ENCODE peak calls at places on chromosomes 7 and 10, in four cellular contexts. N is GM23248, M is iris pigment epithelial cell, L is 8988T. C is an unnamed sample.

GRCh38 chr7:152986369-152986768 is 226.8 kb downstream of the ACTR3B start:
- DNase-seq in N (no peak), M (no peak), L (no peak), C (peak)

GRCh38 chr10:48634198-48634983 is 29.5 kb upstream of the ARHGAP22 start:
- DNase-seq in M (peak), L (no peak), N (peak), C (no peak)

GRCh38 chr7:132203021-132203420 is 373.2 kb downstream of the PLXNA4 start:
- DNase-seq in N (no peak), M (no peak), L (no peak), C (no peak)

GRCh38 chr10:115092555-115093285 is 445 bp upstream of the ATRNL1 start:
- DNase-seq in L (peak), N (peak), M (peak), C (peak)

GRCh38 chr10:87038786-87039185 is 18.7 kb downstream of the FAM25A start:
- DNase-seq in N (peak), M (no peak), L (no peak), C (peak)

GRCh38 chr10:23656735-23657134 is 217.9 kb downstream of the OTUD1 start:
- DNase-seq in N (peak), L (no peak), M (peak), C (peak)

GRCh38 chr10:72727128-72727527 is 35.2 kb downstream of the MCU start:
- DNase-seq in L (no peak), N (peak), M (peak), C (no peak)

GRCh38 chr10:74047304-74047703 is 49.4 kb downstream of the VCL start:
- DNase-seq in N (peak), M (peak), L (no peak), C (no peak)

GRCh38 chr10:4820804-4821401 is 5.1 kb upstream of the AKR1E2 start:
- DNase-seq in N (no peak), L (no peak), M (no peak), C (no peak)

GRCh38 chr10:122495406-122496340 is 34.3 kb downstream of the HTRA1 start:
- DNase-seq in M (peak), N (peak), L (no peak), C (peak)

GRCh38 chr7:27180431-27181175 is 4.4 kb downstream of the HOXA11 start:
- DNase-seq in L (no peak), N (no peak), M (no peak), C (no peak)

GRCh38 chr10:43851030-43851429 is 202.3 kb upstream of the ZNF32 start:
- DNase-seq in M (no peak), N (no peak), L (no peak), C (no peak)

GRCh38 chr10:15744217-15744865 is 24.6 kb upstream of the ITGA8 start:
- DNase-seq in N (peak), M (peak), L (no peak), C (peak)

GRCh38 chr10:71150811-71151210 is 61.6 kb upstream of the UNC5B start:
- DNase-seq in L (no peak), N (no peak), M (no peak), C (no peak)

GRCh38 chr10:78457804-78458483 is 424.3 kb downstream of the RPS24 start:
- DNase-seq in L (no peak), N (peak), M (peak), C (no peak)

GRCh38 chr10:12971001-12971788 is 30.3 kb downstream of the CCDC3 start:
- DNase-seq in M (no peak), L (no peak), N (no peak), C (no peak)

GRCh38 chr10:6050801-6051445 is 11.2 kb downstream of the IL2RA start:
- DNase-seq in N (peak), M (peak), L (peak), C (no peak)

GRCh38 chr7:45662540-45663166 is 88.5 kb downstream of the ADCY1 start:
- DNase-seq in M (no peak), L (no peak), N (no peak), C (no peak)

GRCh38 chr7:139989366-139990141 is 73.2 kb downstream of the PARP12 start:
- DNase-seq in N (no peak), L (no peak), M (no peak), C (no peak)

GRCh38 chr7:4700577-4701235 is 18.6 kb downstream of the FOXK1 start:
- DNase-seq in M (peak), L (no peak), N (peak), C (peak)

GRCh38 chr7:42137431-42137830 is 99.6 kb downstream of the GLI3 start:
- DNase-seq in M (no peak), N (no peak), L (no peak), C (no peak)

GRCh38 chr10:127195041-127195506 is 1.3 kb downstream of the INSYN2A start:
- DNase-seq in N (peak), M (peak), L (no peak), C (peak)

GRCh38 chr10:78687616-78688015 is 381.1 kb upstream of the ZMIZ1 start:
- DNase-seq in M (no peak), L (no peak), N (peak), C (no peak)

GRCh38 chr10:69359089-69360025 is 57.4 kb downstream of the TACR2 start:
- DNase-seq in N (no peak), M (peak), L (no peak), C (no peak)

GRCh38 chr10:21929070-21929469 is 74.5 kb downstream of the DNAJC1 start:
- DNase-seq in N (no peak), M (peak), L (no peak), C (peak)

GRCh38 chr10:5940807-5941218 is 36.5 kb downstream of the IL15RA start:
- DNase-seq in L (no peak), M (no peak), N (peak), C (no peak)

GRCh38 chr7:112970771-112971170 is 115.9 kb downstream of the GPR85 start:
- DNase-seq in N (no peak), M (no peak), L (no peak), C (no peak)

GRCh38 chr7:36084485-36085091 is 68.5 kb upstream of the EEPD1 start:
- DNase-seq in N (peak), L (peak), M (peak), C (peak)

GRCh38 chr10:54797636-54798395 is 3.2 kb downstream of the PCDH15 start:
- DNase-seq in M (peak), L (no peak), N (peak), C (peak)

GRCh38 chr7:93977551-93977950 is 26.6 kb downstream of the BET1 start:
- DNase-seq in N (no peak), M (no peak), L (no peak), C (no peak)

GRCh38 chr7:68699090-68699711 is 899.1 kb upstream of the AUTS2 start:
- DNase-seq in M (peak), L (no peak), N (peak), C (no peak)

GRCh38 chr10:77970869-77971803 is 44.6 kb upstream of the DLG5 start:
- DNase-seq in N (peak), M (peak), L (no peak), C (peak)

GRCh38 chr10:78471723-78472541 is 438.3 kb downstream of the RPS24 start:
- DNase-seq in N (no peak), M (no peak), L (no peak), C (no peak)

GRCh38 chr10:8057636-8058273 is 3.3 kb downstream of the GATA3 start:
- DNase-seq in M (no peak), L (no peak), N (no peak), C (no peak)

GRCh38 chr7:34337163-34337562 is 320.9 kb upstream of the NPSR1 start:
- DNase-seq in N (no peak), L (no peak), M (no peak), C (peak)

GRCh38 chr7:7554647-7555575 is 11.8 kb upstream of the MIOS start:
- DNase-seq in N (peak), M (no peak), L (no peak), C (no peak)

GRCh38 chr10:93384006-93384405 is 98.1 kb downstream of the MYOF start:
- DNase-seq in N (no peak), L (peak), M (peak), C (peak)